ENCODE peak calls at places on chromosomes 2 and 18, in ten cellular contexts. One of them, this sample, is unnamed.

GRCh38 chr2:8935984-8936383 is 67.5 kb downstream of the MBOAT2 start:
- DNase-seq in endothelial cell: no peak
- DNase-seq in fibroblast of lung: no peak
- DNase-seq in B cell: no peak
- DNase-seq in heart left ventricle: no peak
- DNase-seq in MM.1S: no peak
- DNase-seq in HepG2: no peak
- DNase-seq in AG04449: no peak
- DNase-seq in foreskin fibroblast: no peak
- DNase-seq in choroid plexus epithelial cell: no peak
- DNase-seq in this sample: no peak

GRCh38 chr18:36828157-36828629 is 609 bp downstream of the TPGS2 start:
- DNase-seq in B cell: peak
- DNase-seq in foreskin fibroblast: peak
- DNase-seq in heart left ventricle: no peak
- DNase-seq in fibroblast of lung: peak
- DNase-seq in MM.1S: peak
- DNase-seq in choroid plexus epithelial cell: peak
- DNase-seq in endothelial cell: no peak
- DNase-seq in AG04449: no peak
- DNase-seq in HepG2: peak
- DNase-seq in this sample: no peak

GRCh38 chr2:79621755-79622154 is 108.9 kb downstream of the CTNNA2 start:
- DNase-seq in choroid plexus epithelial cell: no peak
- DNase-seq in foreskin fibroblast: no peak
- DNase-seq in AG04449: no peak
- DNase-seq in endothelial cell: no peak
- DNase-seq in MM.1S: no peak
- DNase-seq in fibroblast of lung: no peak
- DNase-seq in B cell: no peak
- DNase-seq in heart left ventricle: no peak
- DNase-seq in HepG2: no peak
- DNase-seq in this sample: no peak

GRCh38 chr2:128505150-128505490 is 186.5 kb upstream of the HS6ST1 start:
- DNase-seq in endothelial cell: no peak
- DNase-seq in AG04449: no peak
- DNase-seq in HepG2: no peak
- DNase-seq in B cell: no peak
- DNase-seq in fibroblast of lung: no peak
- DNase-seq in heart left ventricle: no peak
- DNase-seq in MM.1S: no peak
- DNase-seq in choroid plexus epithelial cell: no peak
- DNase-seq in foreskin fibroblast: no peak
- DNase-seq in this sample: no peak

GRCh38 chr18:63025251-63025710 is 294.3 kb downstream of the BCL2 start:
- DNase-seq in MM.1S: peak
- DNase-seq in AG04449: no peak
- DNase-seq in choroid plexus epithelial cell: peak
- DNase-seq in endothelial cell: peak
- DNase-seq in HepG2: no peak
- DNase-seq in fibroblast of lung: no peak
- DNase-seq in B cell: no peak
- DNase-seq in heart left ventricle: no peak
- DNase-seq in foreskin fibroblast: no peak
- DNase-seq in this sample: no peak

GRCh38 chr2:182103531-182103930 is 117.9 kb downstream of the PPP1R1C start:
- DNase-seq in AG04449: no peak
- DNase-seq in B cell: no peak
- DNase-seq in choroid plexus epithelial cell: peak
- DNase-seq in endothelial cell: no peak
- DNase-seq in heart left ventricle: no peak
- DNase-seq in fibroblast of lung: no peak
- DNase-seq in HepG2: no peak
- DNase-seq in foreskin fibroblast: peak
- DNase-seq in MM.1S: no peak
- DNase-seq in this sample: no peak

GRCh38 chr2:27431395-27431794 is 3.0 kb downstream of the NRBP1 start:
- DNase-seq in B cell: no peak
- DNase-seq in AG04449: no peak
- DNase-seq in fibroblast of lung: peak
- DNase-seq in endothelial cell: no peak
- DNase-seq in MM.1S: no peak
- DNase-seq in choroid plexus epithelial cell: peak
- DNase-seq in heart left ventricle: no peak
- DNase-seq in foreskin fibroblast: peak
- DNase-seq in HepG2: peak
- DNase-seq in this sample: no peak

GRCh38 chr2:65429799-65430514 is 2.4 kb downstream of the SPRED2 start:
- DNase-seq in choroid plexus epithelial cell: no peak
- DNase-seq in B cell: no peak
- DNase-seq in endothelial cell: peak
- DNase-seq in heart left ventricle: peak
- DNase-seq in foreskin fibroblast: no peak
- DNase-seq in fibroblast of lung: no peak
- DNase-seq in AG04449: no peak
- DNase-seq in MM.1S: no peak
- DNase-seq in HepG2: no peak
- DNase-seq in this sample: no peak

GRCh38 chr2:18369750-18370149 is 190.7 kb downstream of the RDH14 start:
- DNase-seq in fibroblast of lung: no peak
- DNase-seq in endothelial cell: no peak
- DNase-seq in heart left ventricle: no peak
- DNase-seq in foreskin fibroblast: peak
- DNase-seq in HepG2: no peak
- DNase-seq in B cell: no peak
- DNase-seq in choroid plexus epithelial cell: peak
- DNase-seq in AG04449: no peak
- DNase-seq in MM.1S: no peak
- DNase-seq in this sample: no peak

GRCh38 chr2:120999374-121000097 is 263.9 kb downstream of the GLI2 start:
- DNase-seq in fibroblast of lung: no peak
- DNase-seq in heart left ventricle: no peak
- DNase-seq in foreskin fibroblast: no peak
- DNase-seq in MM.1S: no peak
- DNase-seq in AG04449: no peak
- DNase-seq in B cell: no peak
- DNase-seq in choroid plexus epithelial cell: no peak
- DNase-seq in HepG2: no peak
- DNase-seq in endothelial cell: no peak
- DNase-seq in this sample: no peak

GRCh38 chr2:26727641-26728561 is 35.4 kb downstream of the KCNK3 start:
- DNase-seq in AG04449: no peak
- DNase-seq in foreskin fibroblast: peak
- DNase-seq in MM.1S: no peak
- DNase-seq in endothelial cell: no peak
- DNase-seq in B cell: no peak
- DNase-seq in heart left ventricle: no peak
- DNase-seq in fibroblast of lung: no peak
- DNase-seq in HepG2: no peak
- DNase-seq in choroid plexus epithelial cell: no peak
- DNase-seq in this sample: no peak

GRCh38 chr2:110204408-110205385 is at the start of gene NPHP1:
- DNase-seq in MM.1S: peak
- DNase-seq in HepG2: peak
- DNase-seq in fibroblast of lung: peak
- DNase-seq in B cell: peak
- DNase-seq in endothelial cell: peak
- DNase-seq in foreskin fibroblast: peak
- DNase-seq in heart left ventricle: peak
- DNase-seq in choroid plexus epithelial cell: peak
- DNase-seq in AG04449: no peak
- DNase-seq in this sample: peak

GRCh38 chr18:45222200-45222599 is 393.1 kb upstream of the SLC14A2 start:
- DNase-seq in fibroblast of lung: no peak
- DNase-seq in B cell: no peak
- DNase-seq in choroid plexus epithelial cell: no peak
- DNase-seq in heart left ventricle: no peak
- DNase-seq in endothelial cell: no peak
- DNase-seq in HepG2: no peak
- DNase-seq in foreskin fibroblast: no peak
- DNase-seq in MM.1S: no peak
- DNase-seq in AG04449: no peak
- DNase-seq in this sample: no peak

DNA sequence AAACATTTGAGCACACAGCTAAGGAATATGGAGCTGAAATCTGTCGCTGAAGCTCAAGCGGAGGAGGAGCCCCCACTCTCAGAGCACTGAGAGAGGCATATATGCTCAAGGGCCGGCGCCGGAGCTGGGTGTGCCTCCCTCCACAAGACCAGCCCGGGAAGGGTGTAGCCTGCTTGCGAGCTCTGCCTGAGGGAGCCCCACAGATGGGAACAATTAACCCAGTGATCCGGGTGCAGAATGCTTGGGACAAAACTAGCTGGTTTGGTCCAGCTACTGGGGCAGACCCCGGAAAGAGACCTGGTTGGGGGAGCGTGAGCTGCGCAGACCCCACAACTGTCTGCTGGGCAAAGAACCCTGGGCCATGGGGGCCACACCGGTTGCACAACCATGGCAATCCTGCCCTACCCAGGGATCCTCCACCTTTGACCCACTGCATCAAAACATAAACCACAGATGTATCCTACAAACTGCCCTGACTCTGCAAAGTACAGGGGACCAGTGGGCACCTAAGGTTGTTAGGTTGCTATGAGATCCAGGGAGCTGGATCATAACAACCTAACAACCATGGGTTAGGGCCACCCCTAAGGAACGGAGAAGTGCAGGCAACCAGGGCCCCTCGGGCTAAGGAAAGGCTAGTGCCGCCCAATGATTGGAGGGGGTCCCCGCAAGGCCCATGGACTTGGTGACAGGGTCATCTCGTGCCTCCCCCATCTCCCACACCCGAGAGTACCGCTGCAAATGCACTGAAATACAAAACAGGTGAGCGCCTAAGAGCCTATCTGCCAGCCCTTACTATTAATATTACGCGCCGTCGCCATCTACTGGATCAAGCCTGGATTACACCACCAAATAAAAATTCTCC is 53.4 kb upstream of the SCN1A start:
- DNase-seq in HepG2: peak
- DNase-seq in AG04449: no peak
- DNase-seq in choroid plexus epithelial cell: peak
- DNase-seq in endothelial cell: peak
- DNase-seq in heart left ventricle: no peak
- DNase-seq in MM.1S: peak
- DNase-seq in foreskin fibroblast: peak
- DNase-seq in B cell: no peak
- DNase-seq in fibroblast of lung: peak
- DNase-seq in this sample: peak
- TF ChIP-seq CTCF in HepG2: peak
- TF ChIP-seq CTCF in AG04449: peak
- TF ChIP-seq CTCF in choroid plexus epithelial cell: peak
- TF ChIP-seq CTCF in endothelial cell: peak
- TF ChIP-seq CTCF in heart left ventricle: peak
- TF ChIP-seq CTCF in MM.1S: peak
- TF ChIP-seq CTCF in foreskin fibroblast: peak
- TF ChIP-seq CTCF in B cell: peak
- TF ChIP-seq CTCF in fibroblast of lung: peak
- TF ChIP-seq CTCF in this sample: peak

GRCh38 chr2:239523944-239524310 is 123.1 kb upstream of the HDAC4 start:
- DNase-seq in MM.1S: no peak
- DNase-seq in HepG2: no peak
- DNase-seq in choroid plexus epithelial cell: no peak
- DNase-seq in B cell: no peak
- DNase-seq in fibroblast of lung: no peak
- DNase-seq in heart left ventricle: no peak
- DNase-seq in AG04449: no peak
- DNase-seq in endothelial cell: no peak
- DNase-seq in foreskin fibroblast: no peak
- DNase-seq in this sample: no peak
- TF ChIP-seq CTCF in MM.1S: no peak
- TF ChIP-seq CTCF in HepG2: no peak
- TF ChIP-seq CTCF in choroid plexus epithelial cell: no peak
- TF ChIP-seq CTCF in B cell: no peak
- TF ChIP-seq CTCF in fibroblast of lung: no peak
- TF ChIP-seq CTCF in heart left ventricle: no peak
- TF ChIP-seq CTCF in AG04449: no peak
- TF ChIP-seq CTCF in endothelial cell: no peak
- TF ChIP-seq CTCF in foreskin fibroblast: no peak
- TF ChIP-seq CTCF in this sample: no peak

DNA sequence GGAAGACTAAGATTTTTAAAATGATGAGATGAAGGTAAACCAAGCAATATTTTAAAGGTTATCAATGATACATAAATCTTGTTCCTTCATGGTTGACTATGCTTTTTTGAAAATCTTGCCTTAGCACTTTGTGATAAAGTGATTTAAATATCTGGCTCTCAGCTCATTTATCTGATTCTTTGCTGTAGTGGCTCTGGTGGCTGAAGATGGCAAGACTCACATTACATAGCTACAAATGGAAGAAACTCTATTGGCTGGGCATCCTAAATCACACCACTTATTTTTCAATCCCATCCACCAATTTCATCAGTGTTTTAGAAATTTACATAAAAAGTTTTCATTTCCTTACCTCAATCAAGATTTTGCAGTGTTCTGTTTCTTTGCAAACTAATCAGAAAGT is 16.6 kb upstream of the APCDD1 start:
- DNase-seq in choroid plexus epithelial cell: no peak
- DNase-seq in MM.1S: no peak
- DNase-seq in foreskin fibroblast: no peak
- DNase-seq in heart left ventricle: no peak
- DNase-seq in endothelial cell: no peak
- DNase-seq in AG04449: no peak
- DNase-seq in fibroblast of lung: no peak
- DNase-seq in B cell: no peak
- DNase-seq in HepG2: no peak
- DNase-seq in this sample: no peak
- TF ChIP-seq CTCF in choroid plexus epithelial cell: no peak
- TF ChIP-seq CTCF in MM.1S: no peak
- TF ChIP-seq CTCF in foreskin fibroblast: no peak
- TF ChIP-seq CTCF in heart left ventricle: no peak
- TF ChIP-seq CTCF in endothelial cell: no peak
- TF ChIP-seq CTCF in AG04449: no peak
- TF ChIP-seq CTCF in fibroblast of lung: no peak
- TF ChIP-seq CTCF in B cell: no peak
- TF ChIP-seq CTCF in HepG2: no peak
- TF ChIP-seq CTCF in this sample: no peak

DNA sequence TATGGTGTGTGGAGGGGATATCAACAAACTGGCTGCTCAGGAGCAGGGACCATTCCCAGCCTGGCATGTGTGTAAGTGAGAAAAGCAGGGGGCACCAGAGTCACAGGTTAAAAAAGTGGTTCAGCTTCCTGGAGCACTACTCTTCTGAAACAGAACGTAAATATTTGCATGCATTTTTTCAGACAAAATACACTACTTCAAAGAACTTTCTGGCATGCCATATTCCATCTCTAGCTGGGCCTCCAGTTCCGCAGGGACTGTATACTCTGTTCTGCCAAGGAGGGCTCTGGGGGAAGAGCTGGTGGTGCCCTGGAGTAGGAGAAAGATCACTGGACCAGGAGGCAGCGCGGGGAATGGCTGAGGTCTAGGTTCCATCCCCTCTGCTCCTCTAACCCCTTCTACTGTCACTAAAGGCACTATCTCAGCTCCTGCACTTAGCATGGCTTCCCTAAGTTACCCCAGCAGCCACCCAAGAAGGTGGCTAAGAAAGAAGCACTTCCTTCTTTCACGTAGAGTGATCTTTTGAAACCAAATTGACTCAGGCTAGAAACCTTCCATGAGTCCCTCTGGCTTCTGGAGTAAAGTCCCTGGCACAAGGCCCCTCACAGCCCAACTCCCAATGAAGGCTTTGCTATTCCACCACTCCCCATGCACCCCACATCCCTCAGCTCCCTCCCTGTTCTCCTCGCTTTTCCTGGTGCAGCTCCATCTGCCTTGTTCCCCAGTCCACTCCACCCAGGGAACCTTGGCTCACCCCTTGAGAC is 57.6 kb upstream of the CABLES1 start:
- DNase-seq in HepG2: peak
- DNase-seq in heart left ventricle: no peak
- DNase-seq in fibroblast of lung: no peak
- DNase-seq in MM.1S: no peak
- DNase-seq in foreskin fibroblast: no peak
- DNase-seq in endothelial cell: no peak
- DNase-seq in B cell: no peak
- DNase-seq in AG04449: no peak
- DNase-seq in choroid plexus epithelial cell: no peak
- DNase-seq in this sample: no peak
- TF ChIP-seq CTCF in HepG2: peak
- TF ChIP-seq CTCF in heart left ventricle: no peak
- TF ChIP-seq CTCF in fibroblast of lung: no peak
- TF ChIP-seq CTCF in MM.1S: peak
- TF ChIP-seq CTCF in foreskin fibroblast: no peak
- TF ChIP-seq CTCF in endothelial cell: no peak
- TF ChIP-seq CTCF in B cell: no peak
- TF ChIP-seq CTCF in AG04449: peak
- TF ChIP-seq CTCF in choroid plexus epithelial cell: no peak
- TF ChIP-seq CTCF in this sample: no peak